ENCODE peak calls at places on chromosomes 16 and 17, in ten cellular contexts. I, V, J, L, P, G, X, D, F and Y are unnamed samples.

GRCh38 chr17:77186141-77186604 is 45.4 kb downstream of the SEC14L1 start:
- DNase-seq in I (no peak), X (no peak), V (no peak), J (peak), G (no peak), P (no peak), L (no peak), F (no peak), D (no peak), Y (no peak)

GRCh38 chr16:27690604-27691003 is 140.7 kb downstream of the KATNIP start:
- DNase-seq in G (no peak), P (no peak), V (peak), X (peak), F (peak), I (peak), D (no peak), L (peak), J (no peak), Y (peak)

GRCh38 chr17:79997004-79997673 is 38.5 kb downstream of the TBC1D16 start:
- DNase-seq in I (no peak), P (peak), D (no peak), V (no peak), J (no peak), X (peak), G (no peak), F (no peak), L (no peak), Y (no peak)

GRCh38 chr17:3894927-3895343 is 2.1 kb upstream of the CAMKK1 start:
- DNase-seq in J (no peak), V (no peak), F (no peak), I (peak), L (peak), G (no peak), P (no peak), D (no peak), X (no peak), Y (peak)

GRCh38 chr17:40110026-40110425 is 9.6 kb upstream of the NR1D1 start:
- DNase-seq in D (no peak), P (no peak), V (no peak), L (no peak), I (no peak), J (no peak), F (no peak), X (no peak), G (no peak), Y (no peak)

GRCh38 chr17:1227917-1228751 is 42.1 kb upstream of the BHLHA9 start:
- DNase-seq in P (peak), F (no peak), J (no peak), L (no peak), I (peak), X (peak), G (no peak), V (no peak), D (no peak), Y (no peak)

GRCh38 chr16:67278773-67279295 is 498 bp upstream of the PLEKHG4 start:
- DNase-seq in L (no peak), F (peak), I (peak), V (no peak), X (peak), D (no peak), G (no peak), P (peak), J (peak), Y (no peak)

GRCh38 chr17:1179635-1180433 is at the start of gene ABR:
- DNase-seq in D (no peak), J (no peak), X (peak), G (no peak), I (peak), F (peak), L (no peak), V (peak), P (peak), Y (peak)

GRCh38 chr16:5065368-5065767 is 388 bp downstream of the C16orf89 start:
- DNase-seq in I (no peak), F (no peak), L (no peak), P (no peak), D (no peak), G (no peak), X (no peak), V (no peak), J (no peak), Y (no peak)

GRCh38 chr16:58102665-58103427 is 26.3 kb downstream of the CFAP20 start:
- DNase-seq in D (no peak), V (no peak), P (no peak), X (no peak), L (no peak), F (no peak), I (no peak), J (no peak), G (no peak), Y (no peak)

GRCh38 chr16:74936902-74937560 is 47.9 kb downstream of the WDR59 start:
- DNase-seq in I (peak), F (peak), V (peak), L (peak), D (no peak), G (peak), X (peak), J (no peak), P (no peak), Y (peak)

GRCh38 chr17:50845260-50846147 is 10.1 kb downstream of the WFIKKN2 start:
- DNase-seq in P (no peak), G (no peak), J (no peak), X (no peak), V (no peak), F (no peak), I (peak), D (no peak), L (peak), Y (peak)

GRCh38 chr17:64983708-64984107 is 64.4 kb upstream of the LRRC37A3 start:
- DNase-seq in G (no peak), D (no peak), V (no peak), J (no peak), I (no peak), F (no peak), L (no peak), P (no peak), X (no peak), Y (no peak)

GRCh38 chr16:57826706-57827625 is 24.7 kb upstream of the KIFC3 start:
- DNase-seq in I (peak), V (no peak), P (no peak), G (no peak), D (no peak), J (peak), X (no peak), F (peak), L (no peak), Y (no peak)

GRCh38 chr17:75430159-75430748 is 24.8 kb upstream of the GRB2 start:
- DNase-seq in G (no peak), I (no peak), J (no peak), P (no peak), D (no peak), L (peak), F (peak), V (no peak), X (no peak), Y (peak)

GRCh38 chr17:7673239-7673638 is 14.1 kb downstream of the TP53 start:
- DNase-seq in V (peak), L (peak), G (no peak), F (peak), I (no peak), D (no peak), X (peak), J (no peak), P (no peak), Y (no peak)

GRCh38 chr17:36204724-36205500 is 6.0 kb upstream of the CCL4L2 start:
- DNase-seq in D (no peak), I (no peak), V (no peak), G (no peak), J (no peak), F (no peak), P (no peak), X (no peak), L (no peak), Y (no peak)

GRCh38 chr17:7191069-7191468 is 11.9 kb upstream of the ASGR1 start:
- DNase-seq in G (no peak), V (no peak), D (no peak), F (no peak), P (no peak), L (no peak), I (no peak), J (no peak), X (no peak), Y (no peak)

GRCh38 chr17:79272666-79273219 is 198.1 kb downstream of the ENGASE start:
- DNase-seq in I (peak), F (peak), G (no peak), P (no peak), L (no peak), X (no peak), D (no peak), J (no peak), V (no peak), Y (peak)